ENCODE peak calls at places on chromosomes 5 and 9, in four cellular contexts. One of them, this sample, is unnamed.
A peak's percentile ranks its signal among the peaks of the same experiment; 100 is the strongest.

GRCh38 chr5:41201082-41201772 is 12.1 kb downstream of the C6 start:
- DNase-seq in memory B cell: no peak
- DNase-seq in stimulated activated naive CD4-positive, alpha-beta T cell: no peak
- DNase-seq in psoas muscle: no peak
- DNase-seq in this sample: no peak

GRCh38 chr9:19533373-19533772 is 124.6 kb downstream of the ACER2 start:
- DNase-seq in psoas muscle: no peak
- DNase-seq in memory B cell: no peak
- DNase-seq in stimulated activated naive CD4-positive, alpha-beta T cell: no peak
- DNase-seq in this sample: no peak

GRCh38 chr9:100294341-100294740 is 58.4 kb downstream of the TEX10 start:
- DNase-seq in memory B cell: no peak
- DNase-seq in psoas muscle: no peak
- DNase-seq in stimulated activated naive CD4-positive, alpha-beta T cell: no peak
- DNase-seq in this sample: no peak

GRCh38 chr5:144567416-144567770 is 396.7 kb downstream of the KCTD16 start:
- DNase-seq in psoas muscle: no peak
- DNase-seq in stimulated activated naive CD4-positive, alpha-beta T cell: no peak
- DNase-seq in memory B cell: no peak
- DNase-seq in this sample: no peak

GRCh38 chr5:11334404-11334803 is 569.8 kb downstream of the CTNND2 start:
- DNase-seq in stimulated activated naive CD4-positive, alpha-beta T cell: no peak
- DNase-seq in memory B cell: no peak
- DNase-seq in psoas muscle: no peak
- DNase-seq in this sample: no peak

GRCh38 chr9:72384710-72385475 is 19.9 kb upstream of the ZFAND5 start:
- DNase-seq in memory B cell: no peak
- DNase-seq in stimulated activated naive CD4-positive, alpha-beta T cell: no peak
- DNase-seq in psoas muscle: no peak
- DNase-seq in this sample: no peak

GRCh38 chr9:124721109-124721850 is 49.8 kb downstream of the NR6A1 start:
- DNase-seq in stimulated activated naive CD4-positive, alpha-beta T cell: no peak
- DNase-seq in psoas muscle: no peak
- DNase-seq in memory B cell: no peak
- DNase-seq in this sample: no peak

GRCh38 chr5:126074538-126074937 is 348.7 kb upstream of the GRAMD2B start:
- DNase-seq in stimulated activated naive CD4-positive, alpha-beta T cell: no peak
- DNase-seq in psoas muscle: no peak
- DNase-seq in memory B cell: no peak
- DNase-seq in this sample: no peak

GRCh38 chr5:132476853-132477729 is 13.5 kb downstream of the IRF1 start:
- DNase-seq in psoas muscle: no peak
- DNase-seq in memory B cell: no peak
- DNase-seq in stimulated activated naive CD4-positive, alpha-beta T cell: peak; percentile 49
- DNase-seq in this sample: peak; percentile 62